ENCODE peak calls at places on chromosomes 7 and 10, in four cellular contexts. E, C, H and Z are unnamed samples.

GRCh38 chr7:64562246-64562620 is 638 bp downstream of the ZNF680 start:
- DNase-seq in E (no peak), C (no peak), H (no peak), Z (peak; percentile 25)

GRCh38 chr7:129553861-129554530 is 51.7 kb downstream of the SMKR1 start:
- DNase-seq in E (no peak), C (no peak), H (peak; percentile 95), Z (no peak)

GRCh38 chr10:87702260-87702972 is 42.7 kb downstream of the PAPSS2 start:
- DNase-seq in E (no peak), C (no peak), H (peak; percentile 30), Z (no peak)

GRCh38 chr7:18570441-18570840 is 74.9 kb downstream of the HDAC9 start:
- DNase-seq in E (no peak), C (no peak), H (peak; percentile 86), Z (no peak)

GRCh38 chr10:924524-924859 is 7.0 kb downstream of the LARP4B start:
- DNase-seq in E (no peak), C (no peak), H (no peak), Z (no peak)

GRCh38 chr10:118811675-118812392 is 57.1 kb upstream of the CACUL1 start:
- DNase-seq in E (no peak), C (no peak), H (no peak), Z (no peak)

GRCh38 chr10:86289577-86289868 is 77.1 kb downstream of the GRID1 start:
- DNase-seq in E (no peak), C (no peak), H (no peak), Z (no peak)

GRCh38 chr10:72261323-72262018 is 12.3 kb upstream of the DDIT4 start:
- DNase-seq in E (no peak), C (no peak), H (peak; percentile 66), Z (no peak)